ENCODE peak calls at places on chromosomes 3 and 15, in six cellular contexts. N is M059J; A is SK-N-SH; Y is stimulated activated CD4-positive, alpha-beta T cell treated with anti-CD3 and anti-CD28 coated beads, Interleukin-1b, Interleukin-23, amount 100 ng/mL, for 4 hours; T is body of pancreas; M is NCI-H69. L is an unnamed sample.

GRCh38 chr3:30161370-30161769 is 445.0 kb upstream of the TGFBR2 start:
- DNase-seq in N (no peak), A (no peak), Y (no peak), T (no peak), M (no peak), L (no peak)

GRCh38 chr3:68699541-68699940 is 232.8 kb downstream of the TAFA4 start:
- DNase-seq in N (no peak), A (no peak), Y (no peak), T (no peak), M (no peak), L (no peak)

GRCh38 chr3:14393440-14394111 is 8.8 kb upstream of the SLC6A6 start:
- DNase-seq in N (no peak), A (no peak), Y (no peak), T (no peak), M (no peak), L (no peak)

GRCh38 chr3:123186695-123187094 is 15.0 kb upstream of the SEC22A start:
- DNase-seq in N (peak), A (no peak), Y (no peak), T (no peak), M (no peak), L (no peak)

GRCh38 chr3:187808466-187809291 is 63.4 kb upstream of the BCL6 start:
- DNase-seq in N (no peak), A (no peak), Y (no peak), T (peak), M (peak), L (no peak)

GRCh38 chr3:179451335-179452165 is at the start of gene GNB4:
- DNase-seq in N (peak), A (peak), Y (peak), T (peak), M (peak), L (peak)

GRCh38 chr15:48433226-48433886 is 102.1 kb downstream of the DUT start:
- DNase-seq in N (peak), A (no peak), Y (no peak), T (no peak), M (no peak), L (no peak)

GRCh38 chr15:59268199-59268979 is 61.7 kb downstream of the LDHAL6B start:
- DNase-seq in N (peak), A (no peak), Y (no peak), T (no peak), M (no peak), L (no peak)

GRCh38 chr3:17125738-17126137 is 241.0 kb downstream of the PLCL2 start:
- DNase-seq in N (no peak), A (no peak), Y (no peak), T (no peak), M (no peak), L (no peak)

GRCh38 chr3:127467386-127467785 is 123.1 kb downstream of the TPRA1 start:
- DNase-seq in N (no peak), A (no peak), Y (no peak), T (no peak), M (no peak), L (no peak)

GRCh38 chr3:125401402-125401801 is 26.3 kb upstream of the ZNF148 start:
- DNase-seq in N (peak), A (no peak), Y (no peak), T (no peak), M (no peak), L (no peak)

GRCh38 chr3:193301441-193301840 is 60.4 kb downstream of the PLAAT1 start:
- DNase-seq in N (peak), A (no peak), Y (no peak), T (no peak), M (no peak), L (no peak)

GRCh38 chr15:45668386-45668785 is 33.6 kb downstream of the SQOR start:
- DNase-seq in N (no peak), A (no peak), Y (no peak), T (no peak), M (no peak), L (no peak)

GRCh38 chr3:70882104-70882503 is 569.7 kb upstream of the MDFIC2 start:
- DNase-seq in N (peak), A (no peak), Y (no peak), T (no peak), M (no peak), L (no peak)

GRCh38 chr3:30602946-30603345 is 3.5 kb upstream of the TGFBR2 start:
- DNase-seq in N (no peak), A (no peak), Y (no peak), T (no peak), M (no peak), L (no peak)

GRCh38 chr3:121295453-121295852 is 250.3 kb downstream of the POLQ start:
- DNase-seq in N (peak), A (no peak), Y (no peak), T (no peak), M (no peak), L (no peak)

GRCh38 chr15:78149805-78150751 is 916 bp downstream of the IDH3A start:
- DNase-seq in N (peak), A (no peak), Y (no peak), T (no peak), M (peak), L (no peak)

GRCh38 chr3:169660709-169661566 is 2.6 kb downstream of the MECOM start:
- DNase-seq in N (no peak), A (peak), Y (no peak), T (peak), M (peak), L (no peak)

GRCh38 chr15:90749754-90750153 is 32.6 kb downstream of the BLM start:
- DNase-seq in N (no peak), A (no peak), Y (no peak), T (no peak), M (no peak), L (no peak)

GRCh38 chr3:73513260-73513659 is 111.5 kb downstream of the PDZRN3 start:
- DNase-seq in N (no peak), A (no peak), Y (no peak), T (peak), M (peak), L (no peak)

GRCh38 chr15:60460931-60461330 is 18.0 kb downstream of the ICE2 start:
- DNase-seq in N (no peak), A (no peak), Y (no peak), T (no peak), M (no peak), L (no peak)

GRCh38 chr3:133509482-133509881 is 64.0 kb upstream of the CDV3 start:
- DNase-seq in N (no peak), A (no peak), Y (no peak), T (no peak), M (no peak), L (no peak)

GRCh38 chr3:99651561-99651960 is 13.2 kb downstream of the COL8A1 start:
- DNase-seq in N (peak), A (no peak), Y (no peak), T (no peak), M (no peak), L (no peak)

GRCh38 chr3:40470706-40471105 is 6.2 kb upstream of the ZNF619 start:
- DNase-seq in N (no peak), A (no peak), Y (no peak), T (no peak), M (no peak), L (no peak)

GRCh38 chr3:179375091-179375999 is 27.8 kb downstream of the MFN1 start:
- DNase-seq in N (no peak), A (no peak), Y (no peak), T (no peak), M (no peak), L (no peak)